ENCODE peak calls at places on chromosomes 7 and 10, in nine cellular contexts. A, Z, T, K, B, S, F, J and D are unnamed samples.

GRCh38 chr10:73099141-73099540 is 2.5 kb upstream of the P4HA1 start:
- DNase-seq in T (no peak), F (no peak), J (no peak), B (no peak), S (no peak), K (no peak), A (peak), Z (peak), D (peak)

GRCh38 chr7:39595102-39595620 is 28.2 kb upstream of the RALA start:
- DNase-seq in S (no peak), T (no peak), J (no peak), K (no peak), B (no peak), Z (no peak), F (no peak), A (no peak), D (peak)

GRCh38 chr10:77393411-77393810 is 244.2 kb downstream of the KCNMA1 start:
- DNase-seq in B (no peak), F (no peak), J (no peak), Z (no peak), A (no peak), K (no peak), S (no peak), T (no peak), D (no peak)

GRCh38 chr7:132773527-132773956 is 197.3 kb upstream of the PLXNA4 start:
- DNase-seq in F (no peak), T (peak), A (peak), S (no peak), Z (no peak), B (no peak), J (no peak), K (no peak), D (peak)

GRCh38 chr10:119320981-119321380 is 113.6 kb downstream of the GRK5 start:
- DNase-seq in J (no peak), K (no peak), T (no peak), F (no peak), A (no peak), Z (no peak), S (no peak), B (peak), D (no peak)

GRCh38 chr10:68247931-68248330 is 16.0 kb upstream of the ATOH7 start:
- DNase-seq in J (no peak), T (no peak), K (no peak), S (no peak), Z (no peak), A (no peak), B (no peak), F (no peak), D (no peak)

GRCh38 chr10:84826704-84827103 is 498.3 kb downstream of the CCSER2 start:
- DNase-seq in F (no peak), Z (no peak), B (no peak), K (no peak), J (no peak), S (no peak), A (peak), T (no peak), D (no peak)

GRCh38 chr10:77582710-77583115 is 54.9 kb downstream of the KCNMA1 start:
- DNase-seq in K (no peak), A (peak), S (no peak), J (peak), Z (no peak), F (no peak), T (no peak), B (peak), D (peak)

GRCh38 chr7:30920021-30920583 is 8.4 kb downstream of the AQP1 start:
- DNase-seq in Z (no peak), J (no peak), T (no peak), A (peak), S (no peak), F (no peak), B (no peak), K (no peak), D (peak)

GRCh38 chr10:18140957-18141888 is 999 bp downstream of the CACNB2 start:
- DNase-seq in T (no peak), Z (no peak), F (no peak), S (no peak), B (no peak), J (no peak), K (peak), A (peak), D (peak)

GRCh38 chr7:17474724-17475344 is 176.4 kb downstream of the AHR start:
- DNase-seq in F (no peak), T (no peak), Z (no peak), B (no peak), J (peak), K (no peak), S (no peak), A (no peak), D (no peak)

GRCh38 chr7:50803359-50804337 is 21.0 kb upstream of the GRB10 start:
- DNase-seq in J (no peak), B (no peak), T (no peak), K (no peak), F (no peak), A (no peak), Z (no peak), S (no peak), D (no peak)

GRCh38 chr7:31633454-31633853 is 53.6 kb upstream of the PPP1R17 start:
- DNase-seq in S (no peak), Z (no peak), J (peak), A (no peak), F (no peak), T (no peak), B (no peak), K (no peak), D (no peak)

GRCh38 chr10:78389419-78389818 is 355.8 kb downstream of the RPS24 start:
- DNase-seq in K (no peak), A (no peak), J (no peak), S (no peak), Z (no peak), T (no peak), B (no peak), F (no peak), D (no peak)

GRCh38 chr7:44881610-44882009 is 3.7 kb downstream of the PURB start:
- DNase-seq in A (no peak), S (no peak), B (peak), F (no peak), Z (no peak), K (no peak), T (peak), J (no peak), D (peak)

GRCh38 chr7:129315916-129316315 is 91.1 kb downstream of the AHCYL2 start:
- DNase-seq in F (no peak), K (no peak), S (no peak), A (no peak), B (no peak), T (no peak), Z (no peak), J (no peak), D (peak)

GRCh38 chr7:128108129-128108528 is 76.9 kb upstream of the LRRC4 start:
- DNase-seq in A (no peak), B (no peak), S (no peak), T (no peak), Z (no peak), K (no peak), F (no peak), J (no peak), D (no peak)

GRCh38 chr7:141071260-141071854 is 2.5 kb upstream of the TMEM178B start:
- DNase-seq in B (peak), J (peak), T (no peak), Z (no peak), K (peak), A (peak), F (no peak), S (no peak), D (peak)

GRCh38 chr10:27611861-27612450 is 107.9 kb downstream of the RAB18 start:
- DNase-seq in J (no peak), K (no peak), S (no peak), Z (no peak), F (no peak), A (no peak), B (no peak), T (no peak), D (no peak)